ENCODE peak calls at places on chromosome 15, in six cellular contexts. P is endodermal cell, Z is neural progenitor cell, K is right lobe of liver, I is thyroid gland, S is heart left ventricle. D is an unnamed sample.

GRCh38 chr15:32817570-32817969 is 99.8 kb downstream of the GREM1 start:
- DNase-seq in P (no peak), Z (no peak), K (no peak), I (no peak), S (no peak), D (no peak)

GRCh38 chr15:25947336-25948080 is 84.4 kb upstream of the ATP10A start:
- DNase-seq in P (peak; percentile 86), Z (peak; percentile 70), K (no peak), I (no peak), S (no peak), D (peak; percentile 59)

GRCh38 chr15:44102675-44103254 is 92.3 kb downstream of the FRMD5 start:
- DNase-seq in P (no peak), Z (peak; percentile 43), K (no peak), I (peak; percentile 47), S (no peak), D (no peak)

GRCh38 chr15:83739629-83740028 is 85.7 kb downstream of the ADAMTSL3 start:
- DNase-seq in P (no peak), Z (no peak), K (no peak), I (peak; percentile 32), S (no peak), D (no peak)

GRCh38 chr15:59817834-59818233 is 128.7 kb upstream of the BNIP2 start:
- DNase-seq in P (no peak), Z (no peak), K (no peak), I (no peak), S (no peak), D (no peak)

GRCh38 chr15:83248151-83248851 is 36.2 kb downstream of the BNC1 start:
- DNase-seq in P (peak; percentile 70), Z (peak; percentile 82), K (no peak), I (peak; percentile 4), S (peak; percentile 11), D (peak; percentile 66)

GRCh38 chr15:67504061-67504460 is 16.9 kb upstream of the C15orf61 start:
- DNase-seq in P (no peak), Z (no peak), K (no peak), I (no peak), S (no peak), D (no peak)

GRCh38 chr15:31869640-31870335 is 160.5 kb upstream of the CHRNA7 start:
- DNase-seq in P (no peak), Z (peak; percentile 69), K (no peak), I (peak; percentile 29), S (no peak), D (no peak)

GRCh38 chr15:91468861-91469260 is 368.8 kb downstream of the SV2B start:
- DNase-seq in P (peak; percentile 84), Z (peak; percentile 26), K (no peak), I (no peak), S (no peak), D (no peak)

GRCh38 chr15:51377038-51377761 is 35.7 kb downstream of the GLDN start:
- DNase-seq in P (no peak), Z (no peak), K (no peak), I (no peak), S (no peak), D (no peak)

GRCh38 chr15:96392380-96393208 is 62.1 kb downstream of the NR2F2 start:
- DNase-seq in P (peak; percentile 72), Z (peak; percentile 61), K (no peak), I (no peak), S (no peak), D (no peak)

GRCh38 chr15:72230197-72231065 is 559 bp downstream of the PKM start:
- DNase-seq in P (peak; percentile 91), Z (peak; percentile 91), K (peak; percentile 90), I (peak; percentile 93), S (peak; percentile 96), D (peak; percentile 88)
- H3K4me1 ChIP-seq in P (peaks cover 7% of the 10 kb centered on the region), Z (peaks cover 42% of the 10 kb centered on the region), K (peaks cover 2% of the 10 kb centered on the region), I (peaks cover 46% of the 10 kb centered on the region), S (peaks cover 45% of the 10 kb centered on the region), D (peaks cover 30% of the 10 kb centered on the region)

DNA sequence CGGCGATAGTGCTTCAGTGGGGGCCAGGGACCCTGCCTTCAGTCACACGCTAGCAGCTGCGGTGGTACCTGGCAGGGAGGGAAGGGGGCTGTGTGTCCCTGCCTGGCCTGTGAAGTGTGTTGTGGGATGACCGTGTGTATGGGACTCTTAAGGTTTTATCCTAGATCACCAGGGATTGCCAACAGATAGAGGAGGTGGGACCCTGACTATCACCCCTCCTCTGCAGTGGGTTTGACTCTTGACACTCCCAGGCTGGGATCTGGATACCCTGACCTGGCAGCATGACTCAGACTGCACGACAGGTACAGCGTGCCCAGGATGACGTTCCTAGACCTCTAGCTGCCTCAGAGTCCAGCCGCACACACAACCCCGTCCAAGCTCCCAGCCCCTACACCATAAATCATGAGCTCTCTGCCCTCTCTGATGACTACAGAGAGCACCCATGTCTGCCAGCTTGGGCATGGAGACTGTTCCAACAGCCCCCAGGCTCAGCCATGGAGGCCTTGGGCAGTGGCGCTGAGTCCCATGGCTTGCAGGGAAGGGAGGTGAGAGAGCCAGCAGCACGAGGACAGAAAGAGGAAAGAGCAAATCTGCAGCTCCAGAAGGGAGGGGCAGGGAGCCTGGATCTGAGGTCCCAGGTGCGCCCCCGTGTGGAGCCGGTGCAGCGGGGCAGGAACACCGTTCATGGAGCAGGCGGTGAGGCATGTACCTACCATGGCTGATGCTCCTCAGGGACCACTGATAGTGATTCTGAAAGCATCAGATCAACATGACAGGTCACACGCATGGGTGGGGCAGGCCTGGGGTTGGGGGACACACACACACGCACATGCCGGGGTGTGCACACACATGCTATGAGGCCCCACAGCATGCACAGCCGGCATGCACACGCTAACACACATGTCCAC is 71.0 kb downstream of the ADAMTS7 start:
- DNase-seq in P (peak; percentile 95), Z (peak; percentile 84), K (peak; percentile 74), I (no peak), S (no peak), D (peak; percentile 83)
- TF ChIP-seq CTCF in P (peak; percentile 72), Z (peak; percentile 59), K (peak; percentile 50), I (no peak), S (peak; percentile 41), D (peak; percentile 66)

GRCh38 chr15:98894312-98894711 is 113.3 kb downstream of the PGPEP1L start:
- DNase-seq in P (no peak), Z (no peak), K (no peak), I (no peak), S (no peak), D (no peak)

GRCh38 chr15:98893407-98893806 is 114.2 kb downstream of the PGPEP1L start:
- DNase-seq in P (no peak), Z (no peak), K (no peak), I (peak; percentile 50), S (no peak), D (no peak)

GRCh38 chr15:98888839-98889479 is 118.6 kb downstream of the PGPEP1L start:
- DNase-seq in P (no peak), Z (no peak), K (no peak), I (no peak), S (no peak), D (no peak)

GRCh38 chr15:98889930-98890695 is 117.5 kb downstream of the PGPEP1L start:
- DNase-seq in P (no peak), Z (no peak), K (no peak), I (no peak), S (no peak), D (no peak)

GRCh38 chr15:98891301-98891700 is 116.3 kb downstream of the PGPEP1L start:
- DNase-seq in P (no peak), Z (no peak), K (no peak), I (no peak), S (no peak), D (no peak)
- H3K4me1 ChIP-seq in P (peaks cover 3% of the 10 kb centered on the region), Z (peaks cover 7% of the 10 kb centered on the region), K (no peaks in the 10 kb centered on the region), I (peaks cover 23% of the 10 kb centered on the region), S (peaks cover 4% of the 10 kb centered on the region), D (peaks cover 37% of the 10 kb centered on the region)

GRCh38 chr15:53847745-53848144 is 88.3 kb upstream of the WDR72 start:
- DNase-seq in P (no peak), Z (no peak), K (no peak), I (no peak), S (no peak), D (no peak)
- TF ChIP-seq CTCF in P (no peak), Z (no peak), K (no peak), I (no peak), S (no peak), D (no peak)

GRCh38 chr15:70617076-70617910 is 146.1 kb downstream of the UACA start:
- DNase-seq in P (no peak), Z (no peak), K (no peak), I (no peak), S (no peak), D (peak; percentile 81)

GRCh38 chr15:70617911-70618287 is 145.5 kb downstream of the UACA start:
- DNase-seq in P (no peak), Z (no peak), K (no peak), I (no peak), S (no peak), D (peak; percentile 58)

GRCh38 chr15:70614221-70614620 is 149.1 kb downstream of the UACA start:
- DNase-seq in P (no peak), Z (no peak), K (no peak), I (no peak), S (no peak), D (no peak)

GRCh38 chr15:70615435-70616310 is 147.7 kb downstream of the UACA start:
- DNase-seq in P (no peak), Z (no peak), K (no peak), I (no peak), S (no peak), D (no peak)

GRCh38 chr15:70618929-70619328 is 144.4 kb downstream of the UACA start:
- DNase-seq in P (no peak), Z (no peak), K (no peak), I (no peak), S (no peak), D (no peak)
- H3K4me1 ChIP-seq in P (no peaks in the 10 kb centered on the region), Z (no peaks in the 10 kb centered on the region), K (no peaks in the 10 kb centered on the region), I (peaks cover 4% of the 10 kb centered on the region), S (no peaks in the 10 kb centered on the region), D (peaks cover 27% of the 10 kb centered on the region)

GRCh38 chr15:69160976-69161877 is 792 bp downstream of the GLCE start:
- DNase-seq in P (peak; percentile 79), Z (peak; percentile 65), K (peak; percentile 69), I (peak; percentile 45), S (peak; percentile 43), D (peak; percentile 39)
- TF ChIP-seq CTCF in P (peak; percentile 45), Z (peak; percentile 37), K (peak; percentile 18), I (no peak), S (peak; percentile 41), D (peak; percentile 4)

GRCh38 chr15:74390552-74391288 is 23.3 kb upstream of the CYP11A1 start:
- DNase-seq in P (no peak), Z (no peak), K (no peak), I (no peak), S (no peak), D (peak; percentile 58)
- H3K4me1 ChIP-seq in P (no peaks in the 10 kb centered on the region), Z (peaks cover 14% of the 10 kb centered on the region), K (no peaks in the 10 kb centered on the region), I (no peaks in the 10 kb centered on the region), S (peaks cover 7% of the 10 kb centered on the region), D (peaks cover 75% of the 10 kb centered on the region)

GRCh38 chr15:68994149-68994548 is 20.3 kb upstream of the NOX5 start:
- DNase-seq in P (no peak), Z (no peak), K (no peak), I (no peak), S (no peak), D (no peak)
- TF ChIP-seq CTCF in P (no peak), Z (no peak), K (no peak), I (no peak), S (no peak), D (no peak)